ENCODE peak calls at places on chromosomes 4 and X, in six cellular contexts. M is activated T-cell treated with anti-CD3 and anti-CD28 coated beads for 1 hour; P is NCI-H1105; J is activated CD8-positive, alpha-beta T cell treated with anti-CD3 and anti-CD28 coated beads, Interleukin-2, amount 10 ng/mL, durations not matched to agents 7 days and 5 days; H is ureter; A is right cardiac atrium. Z is an unnamed sample.

GRCh38 chr4:189548484-189549160 is 392.1 kb upstream of the FRG1 start:
- DNase-seq in A (no peak), P (no peak), H (no peak), M (no peak), J (no peak), Z (no peak)

GRCh38 chr4:67006791-67007190 is 538.5 kb downstream of the CENPC start:
- DNase-seq in H (no peak), P (no peak), A (no peak), J (no peak), M (no peak), Z (no peak)

GRCh38 chr4:1614502-1614853 is 69.6 kb downstream of the FAM53A start:
- DNase-seq in A (no peak), M (no peak), J (no peak), P (no peak), H (no peak), Z (no peak)

GRCh38 chr4:123827511-123827910 is 430.9 kb downstream of the SPRY1 start:
- DNase-seq in M (no peak), J (no peak), A (no peak), P (no peak), H (no peak), Z (no peak)

GRCh38 chr4:150714462-150715438 is 132.8 kb downstream of the MAB21L2 start:
- DNase-seq in M (no peak), H (no peak), P (no peak), J (no peak), A (no peak), Z (no peak)

GRCh38 chr4:21768349-21769310 is 179.9 kb downstream of the KCNIP4 start:
- DNase-seq in M (no peak), J (peak), H (no peak), P (peak), A (no peak), Z (no peak)

GRCh38 chr4:20454440-20455037 is 202.8 kb downstream of the SLIT2 start:
- DNase-seq in H (no peak), J (no peak), M (no peak), A (no peak), P (no peak), Z (no peak)

GRCh38 chrX:139106111-139106510 is 394.6 kb upstream of the FGF13 start:
- DNase-seq in A (no peak), P (no peak), M (no peak), H (no peak), J (no peak), Z (no peak)

GRCh38 chr4:186644737-186645261 is 78.9 kb downstream of the FAT1 start:
- DNase-seq in H (no peak), J (no peak), P (no peak), M (no peak), A (peak), Z (no peak)

GRCh38 chr4:44927361-44928061 is 201.2 kb upstream of the GNPDA2 start:
- DNase-seq in P (peak), M (no peak), H (no peak), A (no peak), J (no peak), Z (no peak)

GRCh38 chr4:189940178-189941004 is at the start of gene FRG1:
- DNase-seq in H (peak), A (peak), P (no peak), J (peak), M (peak), Z (peak)

GRCh38 chrX:11341274-11342256 is 48.4 kb downstream of the AMELX start:
- DNase-seq in P (no peak), J (no peak), A (peak), M (no peak), H (peak), Z (no peak)

GRCh38 chrX:123731258-123731986 is 1.4 kb downstream of the THOC2 start:
- DNase-seq in H (no peak), J (peak), A (no peak), M (no peak), P (no peak), Z (no peak)

GRCh38 chr4:86500527-86500926 is 93.6 kb upstream of the PTPN13 start:
- DNase-seq in P (no peak), H (no peak), J (no peak), M (no peak), A (no peak), Z (no peak)

GRCh38 chrX:44314259-44314734 is 29.2 kb downstream of the EFHC2 start:
- DNase-seq in J (no peak), H (peak), P (no peak), A (peak), M (no peak), Z (no peak)

GRCh38 chr4:172830295-172830764 is 338.3 kb upstream of the GALNT7 start:
- DNase-seq in J (no peak), A (no peak), M (no peak), H (no peak), P (peak), Z (no peak)

GRCh38 chrX:39636481-39636880 is 461.3 kb downstream of the BCOR start:
- DNase-seq in P (no peak), M (no peak), H (no peak), A (no peak), J (no peak), Z (no peak)

GRCh38 chr4:76012388-76012801 is 5.1 kb upstream of the CXCL9 start:
- DNase-seq in A (no peak), M (no peak), P (no peak), J (no peak), H (no peak), Z (no peak)

GRCh38 chrX:49762175-49762704 is 66.5 kb upstream of the PAGE1 start:
- DNase-seq in P (no peak), H (no peak), M (no peak), A (no peak), J (no peak), Z (no peak)

GRCh38 chrX:31331928-31332327 is 260.1 kb upstream of the FTHL17 start:
- DNase-seq in J (no peak), M (no peak), A (no peak), H (no peak), P (no peak), Z (no peak)

GRCh38 chrX:107683124-107683895 is 55.0 kb downstream of the PRPS1 start:
- DNase-seq in P (no peak), H (no peak), M (no peak), J (no peak), A (no peak), Z (no peak)

GRCh38 chr4:2135083-2135482 is 76.0 kb downstream of the NAT8L start:
- DNase-seq in P (no peak), H (no peak), J (peak), A (no peak), M (no peak), Z (no peak)

GRCh38 chr4:139210486-139210885 is 33.5 kb upstream of the ELF2 start:
- DNase-seq in A (no peak), J (no peak), M (no peak), P (no peak), H (no peak), Z (no peak)

GRCh38 chr4:122783301-122784215 is 43.1 kb upstream of the FGF2 start:
- DNase-seq in H (peak), M (no peak), J (no peak), A (peak), P (no peak), Z (no peak)

GRCh38 chr4:11367371-11367770 is 61.3 kb downstream of the HS3ST1 start:
- DNase-seq in M (no peak), P (peak), A (peak), J (no peak), H (no peak), Z (no peak)

GRCh38 chrX:48747415-48748026 is 14.0 kb upstream of the GLOD5 start:
- DNase-seq in J (no peak), H (no peak), M (no peak), P (no peak), A (no peak), Z (no peak)

GRCh38 chrX:20414066-20414465 is 147.4 kb upstream of the RPS6KA3 start:
- DNase-seq in A (no peak), P (no peak), H (no peak), M (no peak), J (no peak), Z (no peak)

GRCh38 chrX:133537142-133537541 is 121.9 kb upstream of the GPC4 start:
- DNase-seq in P (no peak), J (no peak), A (no peak), M (no peak), H (no peak), Z (no peak)

Z was measured in chondrocyte.